ENCODE peak calls at places on chromosomes 2 and 18, in eight cellular contexts. I, H, D, N, B, S, U and O are unnamed samples.
A peak's percentile ranks its signal among the peaks of the same experiment; 100 is the strongest.

GRCh38 chr2:84288335-84288734 is 170.7 kb downstream of the SUCLG1 start:
- DNase-seq in I (no peak), H (no peak), D (no peak), N (peak; percentile 11), B (no peak), S (no peak), U (no peak), O (no peak)

GRCh38 chr18:3721771-3722661 is 272.0 kb downstream of the TGIF1 start:
- DNase-seq in I (no peak), H (no peak), D (no peak), N (no peak), B (no peak), S (no peak), U (no peak), O (peak; percentile 49)

GRCh38 chr2:181682795-181683517 is 2.6 kb upstream of the NEUROD1 start:
- DNase-seq in I (no peak), H (no peak), D (no peak), N (no peak), B (no peak), S (no peak), U (no peak), O (no peak)

GRCh38 chr2:109312902-109313301 is 183.9 kb downstream of the SH3RF3 start:
- DNase-seq in I (no peak), H (no peak), D (no peak), N (no peak), B (no peak), S (no peak), U (no peak), O (no peak)

GRCh38 chr18:32271649-32272324 is 81.9 kb downstream of the MEP1B start:
- DNase-seq in I (peak; percentile 54), H (peak; percentile 3), D (peak; percentile 30), N (peak; percentile 13), B (no peak), S (no peak), U (peak; percentile 4), O (no peak)

GRCh38 chr2:239187464-239188253 is 213.2 kb downstream of the HDAC4 start:
- DNase-seq in I (no peak), H (no peak), D (no peak), N (no peak), B (no peak), S (peak; percentile 10), U (no peak), O (no peak)

GRCh38 chr2:217283505-217283904 is 423.6 kb upstream of the TNP1 start:
- DNase-seq in I (no peak), H (no peak), D (no peak), N (no peak), B (no peak), S (no peak), U (no peak), O (no peak)

GRCh38 chr2:117621330-117621729 is 193.2 kb upstream of the DDX18 start:
- DNase-seq in I (no peak), H (no peak), D (no peak), N (no peak), B (no peak), S (no peak), U (no peak), O (no peak)

GRCh38 chr2:234863043-234863934 is 88.5 kb upstream of the SH3BP4 start:
- DNase-seq in I (no peak), H (no peak), D (peak; percentile 72), N (peak; percentile 61), B (no peak), S (peak; percentile 18), U (peak; percentile 74), O (no peak)